ENCODE peak calls at places on chromosomes 13 and 19, in nine cellular contexts. W is activated effector memory CD4-positive, alpha-beta T cell treated with anti-CD3 and anti-CD28 coated beads, Interleukin-2, amount 50 U/mL, for 16 hours; A is left lobe of liver; B is GM19239; R is naive thymus-derived CD4-positive, alpha-beta T cell; M is activated CD4-positive, CD25-positive, alpha-beta regulatory T cell treated with anti-CD3 and anti-CD28 coated beads, Interleukin-2, amount 50 U/mL, for 16 hours; H is left ventricle myocardium inferior; Y is HFF-Myc; X is lower leg skin. C is an unnamed sample.

GRCh38 chr13:99873141-99873540 is 98.4 kb downstream of the ZIC5 start:
- DNase-seq in W (no peak), A (no peak), B (no peak), R (no peak), M (no peak), H (no peak), Y (no peak), X (no peak), C (no peak)

GRCh38 chr13:106373989-106374572 is 161.4 kb downstream of the EFNB2 start:
- DNase-seq in W (no peak), A (no peak), B (no peak), R (no peak), M (no peak), H (no peak), Y (no peak), X (no peak), C (peak; percentile 60)

GRCh38 chr13:28650284-28650683 is 8.6 kb upstream of the POMP start:
- DNase-seq in W (no peak), A (no peak), B (no peak), R (no peak), M (no peak), H (no peak), Y (no peak), X (no peak), C (no peak)

GRCh38 chr13:29509999-29510586 is 85.4 kb downstream of the SLC7A1 start:
- DNase-seq in W (no peak), A (no peak), B (no peak), R (no peak), M (no peak), H (no peak), Y (no peak), X (no peak), C (no peak)

GRCh38 chr13:40971321-40971720 is 47.8 kb downstream of the ELF1 start:
- DNase-seq in W (no peak), A (no peak), B (no peak), R (no peak), M (no peak), H (no peak), Y (no peak), X (no peak), C (no peak)

GRCh38 chr19:30856786-30857185 is 484.6 kb downstream of the ZNF536 start:
- DNase-seq in W (no peak), A (peak; percentile 30), B (no peak), R (no peak), M (no peak), H (no peak), Y (no peak), X (no peak), C (peak; percentile 16)

GRCh38 chr19:1789282-1790020 is 22.6 kb downstream of the ATP8B3 start:
- DNase-seq in W (no peak), A (no peak), B (no peak), R (no peak), M (no peak), H (no peak), Y (no peak), X (no peak), C (no peak)

GRCh38 chr19:50858896-50859295 is 4.2 kb downstream of the KLK3 start:
- DNase-seq in W (no peak), A (no peak), B (no peak), R (no peak), M (no peak), H (no peak), Y (no peak), X (no peak), C (no peak)

GRCh38 chr13:74134777-74135305 is 637 bp upstream of the KLF12 start:
- DNase-seq in W (peak; percentile 87), A (peak; percentile 84), B (peak; percentile 17), R (no peak), M (no peak), H (peak; percentile 66), Y (no peak), X (no peak), C (no peak)

GRCh38 chr19:31678421-31678820 is 329.2 kb upstream of the TSHZ3 start:
- DNase-seq in W (no peak), A (no peak), B (no peak), R (no peak), M (no peak), H (no peak), Y (no peak), X (no peak), C (no peak)

GRCh38 chr13:46553521-46553885 is 533 bp downstream of the LRCH1 start:
- DNase-seq in W (no peak), A (peak; percentile 52), B (no peak), R (no peak), M (no peak), H (no peak), Y (no peak), X (peak; percentile 29), C (no peak)

GRCh38 chr19:49802836-49803528 is 10.1 kb downstream of the FUZ start:
- DNase-seq in W (no peak), A (no peak), B (no peak), R (no peak), M (no peak), H (no peak), Y (no peak), X (no peak), C (no peak)

GRCh38 chr13:20475927-20476691 is 49.5 kb downstream of the CRYL1 start:
- DNase-seq in W (peak; percentile 87), A (no peak), B (peak; percentile 76), R (peak; percentile 46), M (peak; percentile 49), H (no peak), Y (no peak), X (no peak), C (no peak)

GRCh38 chr19:29380581-29380980 is 145.2 kb upstream of the VSTM2B start:
- DNase-seq in W (peak; percentile 55), A (peak; percentile 24), B (no peak), R (no peak), M (no peak), H (no peak), Y (no peak), X (no peak), C (no peak)

GRCh38 chr13:77360032-77360431 is 33.1 kb upstream of the MYCBP2 start:
- DNase-seq in W (no peak), A (no peak), B (no peak), R (no peak), M (no peak), H (no peak), Y (no peak), X (no peak), C (no peak)